ENCODE peak calls at places on chromosomes 7 and 10, in five cellular contexts. One of them, this sample, is unnamed.

GRCh38 chr10:29619273-29619672 is 15.5 kb downstream of the SVIL start:
- DNase-seq in progenitor cell of endocrine pancreas: no peak
- DNase-seq in neural progenitor cell: no peak
- DNase-seq in fibroblast of pulmonary artery: peak
- DNase-seq in cardiac muscle cell: peak
- DNase-seq in this sample: peak

GRCh38 chr10:11757820-11758463 is 15.8 kb downstream of the ECHDC3 start:
- DNase-seq in progenitor cell of endocrine pancreas: peak
- DNase-seq in neural progenitor cell: peak
- DNase-seq in fibroblast of pulmonary artery: peak
- DNase-seq in cardiac muscle cell: peak
- DNase-seq in this sample: peak

GRCh38 chr7:92835851-92836488 is 403 bp downstream of the CDK6 start:
- DNase-seq in progenitor cell of endocrine pancreas: no peak
- DNase-seq in neural progenitor cell: no peak
- DNase-seq in fibroblast of pulmonary artery: peak
- DNase-seq in cardiac muscle cell: peak
- DNase-seq in this sample: peak

GRCh38 chr7:154841731-154842331 is 161.1 kb downstream of the PAXIP1 start:
- DNase-seq in progenitor cell of endocrine pancreas: no peak
- DNase-seq in neural progenitor cell: peak
- DNase-seq in fibroblast of pulmonary artery: no peak
- DNase-seq in cardiac muscle cell: no peak
- DNase-seq in this sample: peak

GRCh38 chr10:124240721-124241350 is 147.4 kb upstream of the CHST15 start:
- DNase-seq in progenitor cell of endocrine pancreas: no peak
- DNase-seq in neural progenitor cell: peak
- DNase-seq in fibroblast of pulmonary artery: no peak
- DNase-seq in cardiac muscle cell: no peak
- DNase-seq in this sample: no peak

GRCh38 chr10:78164687-78165086 is 131.0 kb downstream of the RPS24 start:
- DNase-seq in progenitor cell of endocrine pancreas: no peak
- DNase-seq in neural progenitor cell: no peak
- DNase-seq in fibroblast of pulmonary artery: no peak
- DNase-seq in cardiac muscle cell: no peak
- DNase-seq in this sample: no peak

GRCh38 chr7:74475987-74476350 is 22.3 kb downstream of the GTF2IRD1 start:
- DNase-seq in progenitor cell of endocrine pancreas: no peak
- DNase-seq in neural progenitor cell: no peak
- DNase-seq in fibroblast of pulmonary artery: no peak
- DNase-seq in cardiac muscle cell: no peak
- DNase-seq in this sample: no peak

GRCh38 chr10:125092564-125093031 is 67.8 kb downstream of the CTBP2 start:
- DNase-seq in progenitor cell of endocrine pancreas: no peak
- DNase-seq in neural progenitor cell: no peak
- DNase-seq in fibroblast of pulmonary artery: no peak
- DNase-seq in cardiac muscle cell: no peak
- DNase-seq in this sample: no peak

GRCh38 chr7:130758429-130759056 is 24.5 kb upstream of the KLF14 start:
- DNase-seq in progenitor cell of endocrine pancreas: no peak
- DNase-seq in neural progenitor cell: peak
- DNase-seq in fibroblast of pulmonary artery: peak
- DNase-seq in cardiac muscle cell: peak
- DNase-seq in this sample: peak

GRCh38 chr7:155594961-155595366 is 48.6 kb upstream of the CNPY1 start:
- DNase-seq in progenitor cell of endocrine pancreas: no peak
- DNase-seq in neural progenitor cell: no peak
- DNase-seq in fibroblast of pulmonary artery: no peak
- DNase-seq in cardiac muscle cell: no peak
- DNase-seq in this sample: no peak

GRCh38 chr10:60461688-60462087 is 72.0 kb upstream of the ANK3 start:
- DNase-seq in progenitor cell of endocrine pancreas: no peak
- DNase-seq in neural progenitor cell: peak
- DNase-seq in fibroblast of pulmonary artery: no peak
- DNase-seq in cardiac muscle cell: no peak
- DNase-seq in this sample: no peak

GRCh38 chr10:117788911-117789310 is 246.4 kb downstream of the EMX2 start:
- DNase-seq in progenitor cell of endocrine pancreas: no peak
- DNase-seq in neural progenitor cell: no peak
- DNase-seq in fibroblast of pulmonary artery: no peak
- DNase-seq in cardiac muscle cell: no peak
- DNase-seq in this sample: no peak

GRCh38 chr10:21519981-21520436 is 5.5 kb downstream of the SKIDA1 start:
- DNase-seq in progenitor cell of endocrine pancreas: no peak
- DNase-seq in neural progenitor cell: peak
- DNase-seq in fibroblast of pulmonary artery: peak
- DNase-seq in cardiac muscle cell: peak
- DNase-seq in this sample: peak

GRCh38 chr10:117399341-117400196 is 24.3 kb upstream of the PDZD8 start:
- DNase-seq in progenitor cell of endocrine pancreas: no peak
- DNase-seq in neural progenitor cell: no peak
- DNase-seq in fibroblast of pulmonary artery: no peak
- DNase-seq in cardiac muscle cell: no peak
- DNase-seq in this sample: no peak

GRCh38 chr7:121288894-121289293 is 39.9 kb upstream of the WNT16 start:
- DNase-seq in progenitor cell of endocrine pancreas: no peak
- DNase-seq in neural progenitor cell: no peak
- DNase-seq in fibroblast of pulmonary artery: peak
- DNase-seq in cardiac muscle cell: peak
- DNase-seq in this sample: peak

GRCh38 chr10:131215776-131216175 is 95.7 kb downstream of the TCERG1L start:
- DNase-seq in progenitor cell of endocrine pancreas: no peak
- DNase-seq in neural progenitor cell: no peak
- DNase-seq in fibroblast of pulmonary artery: no peak
- DNase-seq in cardiac muscle cell: no peak
- DNase-seq in this sample: no peak

GRCh38 chr10:66466622-66467021 is 459.2 kb upstream of the LRRTM3 start:
- DNase-seq in progenitor cell of endocrine pancreas: no peak
- DNase-seq in neural progenitor cell: no peak
- DNase-seq in fibroblast of pulmonary artery: no peak
- DNase-seq in cardiac muscle cell: no peak
- DNase-seq in this sample: no peak

GRCh38 chr7:131540491-131541162 is 15.8 kb downstream of the PODXL start:
- DNase-seq in progenitor cell of endocrine pancreas: no peak
- DNase-seq in neural progenitor cell: no peak
- DNase-seq in fibroblast of pulmonary artery: no peak
- DNase-seq in cardiac muscle cell: no peak
- DNase-seq in this sample: peak

GRCh38 chr7:18894155-18894554 is 223.3 kb downstream of the TWIST1 start:
- DNase-seq in progenitor cell of endocrine pancreas: no peak
- DNase-seq in neural progenitor cell: no peak
- DNase-seq in fibroblast of pulmonary artery: no peak
- DNase-seq in cardiac muscle cell: no peak
- DNase-seq in this sample: no peak

GRCh38 chr10:73850205-73850604 is 24.1 kb downstream of the CAMK2G start:
- DNase-seq in progenitor cell of endocrine pancreas: no peak
- DNase-seq in neural progenitor cell: no peak
- DNase-seq in fibroblast of pulmonary artery: no peak
- DNase-seq in cardiac muscle cell: no peak
- DNase-seq in this sample: no peak

GRCh38 chr7:43138710-43139601 is 26.5 kb downstream of the HECW1 start:
- DNase-seq in progenitor cell of endocrine pancreas: no peak
- DNase-seq in neural progenitor cell: peak
- DNase-seq in fibroblast of pulmonary artery: peak
- DNase-seq in cardiac muscle cell: peak
- DNase-seq in this sample: no peak

GRCh38 chr10:6128087-6128486 is 39.3 kb downstream of the RBM17 start:
- DNase-seq in progenitor cell of endocrine pancreas: no peak
- DNase-seq in neural progenitor cell: no peak
- DNase-seq in fibroblast of pulmonary artery: no peak
- DNase-seq in cardiac muscle cell: no peak
- DNase-seq in this sample: no peak

GRCh38 chr7:48084727-48085432 is 4.2 kb upstream of the UPP1 start:
- DNase-seq in progenitor cell of endocrine pancreas: no peak
- DNase-seq in neural progenitor cell: no peak
- DNase-seq in fibroblast of pulmonary artery: peak
- DNase-seq in cardiac muscle cell: peak
- DNase-seq in this sample: peak

GRCh38 chr7:149804106-149804505 is 30.7 kb upstream of the ZNF467 start:
- DNase-seq in progenitor cell of endocrine pancreas: no peak
- DNase-seq in neural progenitor cell: no peak
- DNase-seq in fibroblast of pulmonary artery: no peak
- DNase-seq in cardiac muscle cell: no peak
- DNase-seq in this sample: no peak

GRCh38 chr7:135102372-135102771 is 45.5 kb upstream of the TMEM140 start:
- DNase-seq in progenitor cell of endocrine pancreas: no peak
- DNase-seq in neural progenitor cell: no peak
- DNase-seq in fibroblast of pulmonary artery: no peak
- DNase-seq in cardiac muscle cell: no peak
- DNase-seq in this sample: no peak

GRCh38 chr10:32713560-32713959 is 244.5 kb downstream of the ITGB1 start:
- DNase-seq in progenitor cell of endocrine pancreas: no peak
- DNase-seq in neural progenitor cell: no peak
- DNase-seq in fibroblast of pulmonary artery: no peak
- DNase-seq in cardiac muscle cell: no peak
- DNase-seq in this sample: no peak

GRCh38 chr10:83562381-83562780 is 576.9 kb upstream of the GHITM start:
- DNase-seq in progenitor cell of endocrine pancreas: no peak
- DNase-seq in neural progenitor cell: no peak
- DNase-seq in fibroblast of pulmonary artery: no peak
- DNase-seq in cardiac muscle cell: no peak
- DNase-seq in this sample: no peak

GRCh38 chr7:45901566-45901965 is 13.3 kb downstream of the IGFBP1 start:
- DNase-seq in progenitor cell of endocrine pancreas: no peak
- DNase-seq in neural progenitor cell: no peak
- DNase-seq in fibroblast of pulmonary artery: no peak
- DNase-seq in cardiac muscle cell: no peak
- DNase-seq in this sample: no peak

GRCh38 chr7:45898241-45898640 is 10.0 kb downstream of the IGFBP1 start:
- DNase-seq in progenitor cell of endocrine pancreas: no peak
- DNase-seq in neural progenitor cell: no peak
- DNase-seq in fibroblast of pulmonary artery: no peak
- DNase-seq in cardiac muscle cell: no peak
- DNase-seq in this sample: no peak

GRCh38 chr7:45897042-45897690 is 8.9 kb downstream of the IGFBP1 start:
- DNase-seq in progenitor cell of endocrine pancreas: no peak
- DNase-seq in neural progenitor cell: no peak
- DNase-seq in fibroblast of pulmonary artery: peak
- DNase-seq in cardiac muscle cell: peak
- DNase-seq in this sample: peak

DNA sequence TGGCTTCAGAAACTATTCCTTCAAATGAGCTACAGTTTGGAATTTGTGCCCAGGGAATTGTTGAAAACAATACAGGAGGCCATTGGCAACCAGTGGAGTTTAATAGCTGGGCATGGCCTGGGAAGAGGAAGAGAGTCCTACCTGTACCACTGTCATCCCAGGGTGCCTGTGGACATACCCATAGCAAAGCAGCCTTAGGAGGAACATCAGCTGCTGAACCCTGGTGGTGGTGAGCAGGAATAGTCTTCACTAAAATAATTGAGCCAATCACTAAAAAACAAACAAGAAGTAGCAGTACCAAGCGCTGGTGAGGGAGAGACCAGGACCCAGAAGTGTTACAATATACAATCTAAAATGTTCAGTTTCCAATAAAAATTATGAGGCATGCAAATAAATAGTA is 14.5 kb downstream of the IGFBP1 start:
- DNase-seq in progenitor cell of endocrine pancreas: no peak
- DNase-seq in neural progenitor cell: no peak
- DNase-seq in fibroblast of pulmonary artery: no peak
- DNase-seq in cardiac muscle cell: no peak
- DNase-seq in this sample: no peak
- TF ChIP-seq CTCF in progenitor cell of endocrine pancreas: no peak
- TF ChIP-seq CTCF in neural progenitor cell: no peak
- TF ChIP-seq CTCF in fibroblast of pulmonary artery: peak
- TF ChIP-seq CTCF in cardiac muscle cell: peak
- TF ChIP-seq CTCF in this sample: peak

DNA sequence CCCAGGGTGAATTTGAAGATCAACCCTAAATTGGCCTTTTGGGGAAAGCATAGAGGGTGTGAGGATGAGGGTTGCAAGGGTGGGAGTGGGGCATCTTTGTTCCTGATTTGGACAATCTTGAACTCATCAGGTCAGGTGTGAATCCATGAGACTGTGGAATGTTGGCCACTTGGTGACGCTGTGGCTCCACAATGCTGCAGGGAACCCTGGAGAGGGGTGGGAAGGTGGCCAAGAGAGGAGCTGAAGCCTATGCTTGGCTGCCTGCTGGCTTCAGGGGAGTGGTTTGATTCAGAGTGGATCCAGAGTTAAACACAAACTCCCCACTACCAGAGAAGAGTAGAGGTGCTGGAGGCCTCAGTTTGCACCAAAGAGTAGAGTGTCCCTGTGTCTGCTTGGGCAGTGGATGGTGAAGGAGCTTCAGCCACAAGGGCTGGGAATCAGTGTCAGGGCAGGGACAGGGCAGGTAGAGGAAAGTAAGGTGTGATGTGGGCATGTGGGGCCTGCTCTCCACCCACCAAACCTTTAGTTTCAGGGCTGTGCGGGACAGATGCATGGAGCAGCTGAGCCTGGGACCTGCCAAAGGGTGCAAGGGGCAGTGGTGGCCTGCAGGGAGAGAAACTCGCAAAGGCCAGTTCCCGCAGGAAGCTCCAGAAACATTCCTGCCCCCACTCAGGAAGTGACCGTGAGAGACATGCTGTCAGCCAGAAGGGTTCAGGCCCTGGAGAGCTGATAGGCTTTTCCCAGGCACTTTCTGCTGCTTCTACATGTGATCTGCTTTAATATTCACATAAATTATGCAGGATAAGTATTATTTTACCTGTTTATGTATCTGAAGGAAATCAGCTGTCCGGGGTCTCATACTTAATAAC is 81.0 kb upstream of the PRSS58 start:
- DNase-seq in progenitor cell of endocrine pancreas: no peak
- DNase-seq in neural progenitor cell: peak
- DNase-seq in fibroblast of pulmonary artery: no peak
- DNase-seq in cardiac muscle cell: peak
- DNase-seq in this sample: no peak
- TF ChIP-seq CTCF in progenitor cell of endocrine pancreas: peak
- TF ChIP-seq CTCF in neural progenitor cell: peak
- TF ChIP-seq CTCF in fibroblast of pulmonary artery: no peak
- TF ChIP-seq CTCF in cardiac muscle cell: peak
- TF ChIP-seq CTCF in this sample: peak

GRCh38 chr10:58735087-58735486 is 222.4 kb downstream of the BICC1 start:
- DNase-seq in progenitor cell of endocrine pancreas: no peak
- DNase-seq in neural progenitor cell: no peak
- DNase-seq in fibroblast of pulmonary artery: no peak
- DNase-seq in cardiac muscle cell: no peak
- DNase-seq in this sample: no peak
- TF ChIP-seq CTCF in progenitor cell of endocrine pancreas: no peak
- TF ChIP-seq CTCF in neural progenitor cell: no peak
- TF ChIP-seq CTCF in fibroblast of pulmonary artery: no peak
- TF ChIP-seq CTCF in cardiac muscle cell: no peak
- TF ChIP-seq CTCF in this sample: no peak

GRCh38 chr7:3087243-3087642 is 43.6 kb upstream of the CARD11 start:
- DNase-seq in progenitor cell of endocrine pancreas: no peak
- DNase-seq in neural progenitor cell: peak
- DNase-seq in fibroblast of pulmonary artery: peak
- DNase-seq in cardiac muscle cell: no peak
- DNase-seq in this sample: peak

GRCh38 chr7:3091631-3092030 is 48.0 kb upstream of the CARD11 start:
- DNase-seq in progenitor cell of endocrine pancreas: no peak
- DNase-seq in neural progenitor cell: no peak
- DNase-seq in fibroblast of pulmonary artery: no peak
- DNase-seq in cardiac muscle cell: no peak
- DNase-seq in this sample: no peak

GRCh38 chr7:3092468-3092867 is 48.8 kb upstream of the CARD11 start:
- DNase-seq in progenitor cell of endocrine pancreas: no peak
- DNase-seq in neural progenitor cell: no peak
- DNase-seq in fibroblast of pulmonary artery: peak
- DNase-seq in cardiac muscle cell: no peak
- DNase-seq in this sample: no peak

GRCh38 chr7:3095046-3095445 is 51.4 kb upstream of the CARD11 start:
- DNase-seq in progenitor cell of endocrine pancreas: no peak
- DNase-seq in neural progenitor cell: no peak
- DNase-seq in fibroblast of pulmonary artery: no peak
- DNase-seq in cardiac muscle cell: no peak
- DNase-seq in this sample: no peak

GRCh38 chr7:3089493-3089892 is 45.8 kb upstream of the CARD11 start:
- DNase-seq in progenitor cell of endocrine pancreas: peak
- DNase-seq in neural progenitor cell: peak
- DNase-seq in fibroblast of pulmonary artery: peak
- DNase-seq in cardiac muscle cell: peak
- DNase-seq in this sample: no peak
- TF ChIP-seq CTCF in progenitor cell of endocrine pancreas: peak
- TF ChIP-seq CTCF in neural progenitor cell: peak
- TF ChIP-seq CTCF in fibroblast of pulmonary artery: peak
- TF ChIP-seq CTCF in cardiac muscle cell: peak
- TF ChIP-seq CTCF in this sample: peak